ENCODE peak calls at places on chromosomes 6 and 20, in four cellular contexts. D is GM12878, O is HepG2, I is K562. J is an unnamed sample.

GRCh38 chr6:161748535-161749386 is 474.9 kb upstream of the AGPAT4 start:
- DNase-seq in D (no peak), O (peak; percentile 28), I (peak; percentile 61), J (peak; percentile 78)

GRCh38 chr6:30889921-30890645 is 5.8 kb downstream of the DDR1 start:
- DNase-seq in D (no peak), O (no peak), I (no peak), J (no peak)

GRCh38 chr20:59405226-59405815 is 104.9 kb downstream of the EDN3 start:
- DNase-seq in D (no peak), O (no peak), I (no peak), J (no peak)

GRCh38 chr6:170137911-170138910 is 152.7 kb downstream of the DLL1 start:
- DNase-seq in D (no peak), O (no peak), I (no peak), J (no peak)

GRCh38 chr6:42742116-42742894 is 3.6 kb downstream of the TBCC start:
- DNase-seq in D (no peak), O (no peak), I (no peak), J (no peak)

GRCh38 chr6:1558388-1558787 is 51.3 kb upstream of the FOXC1 start:
- DNase-seq in D (no peak), O (no peak), I (no peak), J (no peak)

GRCh38 chr6:124755321-124755720 is 206.9 kb upstream of the RNF217 start:
- DNase-seq in D (no peak), O (no peak), I (no peak), J (no peak)

GRCh38 chr6:167493961-167494697 is 169.2 kb downstream of the TTLL2 start:
- DNase-seq in D (no peak), O (no peak), I (no peak), J (no peak)

GRCh38 chr6:1719922-1720321 is 110.2 kb downstream of the FOXC1 start:
- DNase-seq in D (no peak), O (no peak), I (no peak), J (no peak)

GRCh38 chr20:57374931-57375651 is 16.1 kb upstream of the RBM38 start:
- DNase-seq in D (no peak), O (no peak), I (no peak), J (no peak)

GRCh38 chr6:40986871-40987270 is 52.1 kb downstream of the UNC5CL start:
- DNase-seq in D (no peak), O (no peak), I (no peak), J (no peak)

GRCh38 chr6:137353346-137353745 is 134.2 kb upstream of the IFNGR1 start:
- DNase-seq in D (no peak), O (no peak), I (no peak), J (no peak)

GRCh38 chr20:62336329-62336728 is 30.8 kb downstream of the LAMA5 start:
- DNase-seq in D (no peak), O (no peak), I (no peak), J (no peak)

GRCh38 chr6:97059473-97059872 is 134.9 kb downstream of the KLHL32 start:
- DNase-seq in D (peak; percentile 17), O (peak; percentile 17), I (peak; percentile 15), J (peak; percentile 21)

GRCh38 chr20:42277203-42277602 is 659.0 kb upstream of the CHD6 start:
- DNase-seq in D (no peak), O (no peak), I (no peak), J (no peak)

GRCh38 chr20:54208492-54209044 is 681 bp downstream of the PFDN4 start:
- DNase-seq in D (no peak), O (peak; percentile 35), I (no peak), J (peak; percentile 14)

GRCh38 chr6:34630040-34630439 is 66.5 kb downstream of the ILRUN start:
- DNase-seq in D (no peak), O (peak; percentile 62), I (no peak), J (no peak)

GRCh38 chr6:168411130-168411529 is 29.9 kb upstream of the SMOC2 start:
- DNase-seq in D (no peak), O (no peak), I (no peak), J (no peak)

GRCh38 chr6:138973481-138974140 is 14.4 kb downstream of the REPS1 start:
- DNase-seq in D (no peak), O (no peak), I (no peak), J (no peak)

GRCh38 chr6:151721671-151722070 is 85.8 kb upstream of the ESR1 start:
- DNase-seq in D (no peak), O (no peak), I (no peak), J (no peak)

GRCh38 chr6:18260448-18261106 is 3.8 kb downstream of the DEK start:
- DNase-seq in D (peak; percentile 64), O (peak; percentile 31), I (no peak), J (no peak)

GRCh38 chr6:33599413-33599911 is 19.4 kb upstream of the BAK1 start:
- DNase-seq in D (no peak), O (no peak), I (no peak), J (no peak)

GRCh38 chr6:83047065-83047754 is 18.4 kb downstream of the UBE3D start:
- DNase-seq in D (no peak), O (peak; percentile 50), I (no peak), J (no peak)

GRCh38 chr6:169859978-169860703 is 108.7 kb downstream of the ERMARD start:
- DNase-seq in D (no peak), O (no peak), I (no peak), J (no peak)

GRCh38 chr20:46353506-46354206 is 45.4 kb upstream of the CDH22 start:
- DNase-seq in D (no peak), O (peak; percentile 48), I (no peak), J (no peak)

GRCh38 chr6:70312165-70312564 is 9.3 kb upstream of the COL9A1 start:
- DNase-seq in D (peak; percentile 8), O (peak; percentile 25), I (no peak), J (no peak)

GRCh38 chr20:64113796-64114355 is 6.5 kb upstream of the NPBWR2 start:
- DNase-seq in D (no peak), O (no peak), I (no peak), J (no peak)
- TF ChIP-seq SP1 in D (no peak), O (no peak), I (no peak), J (no peak)

DNA sequence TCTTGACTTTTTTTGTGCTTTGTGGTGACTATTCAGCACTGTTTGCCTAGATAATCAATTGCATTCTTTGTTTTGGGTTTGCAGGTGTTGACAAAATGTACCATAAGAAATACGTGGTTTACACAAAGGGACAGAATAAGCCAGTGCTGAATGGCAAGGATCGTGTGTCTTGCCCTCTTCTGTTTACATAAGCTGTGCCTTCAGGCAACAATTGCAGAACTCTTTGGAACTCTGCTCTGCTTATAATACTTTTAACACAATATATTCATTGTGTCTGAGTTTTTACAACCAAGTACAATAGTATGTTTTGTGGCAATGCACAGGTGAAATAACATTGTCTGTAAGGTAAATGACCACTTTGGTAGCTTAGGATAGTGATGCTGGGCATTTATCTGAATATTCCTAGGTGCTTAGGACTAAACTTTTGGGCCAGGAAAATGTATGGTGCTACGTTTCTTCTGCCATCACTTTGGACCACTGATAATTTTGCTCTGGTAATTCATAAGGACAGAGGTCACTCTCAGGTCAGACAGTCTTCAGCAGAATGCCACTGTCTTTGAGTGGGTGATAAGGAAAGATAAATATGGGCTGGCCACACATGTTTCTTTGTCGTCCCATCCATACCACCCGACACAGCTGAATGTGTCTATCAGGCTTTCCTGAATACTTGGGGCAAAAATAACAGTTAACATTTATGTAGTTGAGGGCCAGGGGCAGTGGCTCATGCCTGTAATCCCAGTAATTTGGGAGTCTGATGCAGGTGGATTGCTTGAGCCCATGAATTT is 344.6 kb upstream of the IMPG1 start:
- DNase-seq in D (no peak), O (no peak), I (no peak), J (no peak)
- TF ChIP-seq BHLHE40 in D (no peak), O (no peak), I (no peak), J (no peak)

GRCh38 chr6:2805031-2805430 is 36.6 kb downstream of the SERPINB1 start:
- DNase-seq in D (no peak), O (no peak), I (no peak), J (no peak)

GRCh38 chr6:2806664-2807063 is 35.0 kb downstream of the SERPINB1 start:
- DNase-seq in D (no peak), O (no peak), I (no peak), J (no peak)

GRCh38 chr6:2809015-2809414 is 32.6 kb downstream of the SERPINB1 start:
- DNase-seq in D (no peak), O (peak; percentile 68), I (no peak), J (no peak)

GRCh38 chr6:2810092-2810671 is 31.5 kb downstream of the SERPINB1 start:
- DNase-seq in D (no peak), O (no peak), I (no peak), J (no peak)

DNA sequence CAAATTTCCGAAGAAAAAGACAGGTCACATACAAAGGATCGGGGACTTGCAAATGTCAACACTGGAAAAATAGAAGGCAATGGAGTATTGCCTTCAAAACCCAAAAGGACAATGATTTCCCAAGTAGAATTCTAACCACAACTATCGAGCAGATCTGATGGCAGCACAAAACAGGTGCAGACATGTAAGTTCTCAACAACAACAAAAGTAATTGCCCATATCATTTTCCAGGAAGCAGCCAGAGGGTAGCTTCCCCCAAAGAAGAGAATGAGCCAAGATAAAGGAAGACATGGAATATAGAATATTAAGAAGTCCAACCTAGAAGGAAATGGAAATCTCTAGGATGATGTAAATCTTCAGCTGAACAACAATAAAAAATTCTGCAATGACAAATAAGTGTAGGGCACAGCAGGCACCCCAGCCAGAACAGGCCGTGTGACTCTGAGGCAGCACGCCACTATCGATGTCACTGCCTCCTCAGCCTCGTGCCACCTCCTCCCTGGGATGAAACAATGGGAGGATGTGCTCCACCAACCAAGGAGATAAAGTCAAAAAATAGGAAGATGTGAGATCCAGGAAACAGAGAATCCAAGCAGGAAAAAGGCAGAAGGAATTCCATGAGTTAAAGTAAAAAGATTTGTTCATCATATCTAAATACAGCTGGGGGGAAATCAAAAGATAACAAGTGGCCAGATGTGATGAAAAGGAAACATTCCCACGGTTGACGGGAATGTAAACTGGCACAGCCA is 34.1 kb downstream of the SERPINB1 start:
- DNase-seq in D (no peak), O (no peak), I (no peak), J (no peak)
- TF ChIP-seq SP1 in D (no peak), O (no peak), I (no peak), J (no peak)

GRCh38 chr20:6660441-6660840 is 107.0 kb upstream of the BMP2 start:
- DNase-seq in D (no peak), O (no peak), I (no peak), J (no peak)
- TF ChIP-seq BHLHE40 in D (no peak), O (no peak), I (no peak), J (no peak)

DNA sequence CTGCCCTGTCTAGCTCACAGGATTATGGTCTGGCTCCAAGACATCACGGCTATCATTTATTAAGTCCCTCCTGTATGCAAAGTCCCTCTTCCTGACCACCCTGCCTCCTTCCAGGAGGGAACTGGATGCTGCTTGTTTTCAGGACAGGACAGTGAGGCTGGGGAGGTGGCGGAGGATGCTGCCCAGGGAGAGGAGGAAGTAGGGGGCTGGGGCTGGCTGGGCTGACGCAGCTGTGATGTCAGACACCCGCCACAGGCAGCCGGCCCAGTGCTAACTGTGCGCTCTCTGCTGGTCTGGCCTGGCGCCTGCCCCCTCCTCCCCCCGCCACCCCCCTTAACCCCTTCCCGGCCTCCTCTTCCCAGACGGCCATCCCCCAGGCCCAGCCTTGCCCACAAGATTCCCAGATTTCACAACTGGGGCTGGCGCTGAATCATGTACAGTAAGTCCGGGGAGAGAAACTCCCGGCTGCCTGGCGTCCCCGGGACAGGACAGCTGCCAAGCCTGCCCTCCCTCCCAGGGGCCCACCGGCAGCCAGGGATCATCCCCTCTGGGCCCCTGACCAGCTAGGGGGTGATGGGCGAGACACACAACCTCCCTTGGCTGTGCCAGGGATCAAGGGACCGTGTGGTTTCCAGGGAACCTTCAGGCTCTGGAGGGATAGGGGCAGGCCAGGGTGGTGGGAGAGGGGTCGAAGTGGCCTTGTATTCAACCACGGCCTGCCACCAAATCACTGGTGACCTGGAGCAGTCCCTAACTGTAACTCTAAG is 118.1 kb downstream of the CEBPB start:
- DNase-seq in D (no peak), O (peak; percentile 96), I (peak; percentile 77), J (no peak)
- TF ChIP-seq SP1 in D (no peak), O (peak; percentile 2), I (no peak), J (no peak)